ENCODE peak calls at places on chromosomes 16 and 17, in eight cellular contexts. R is fibroblast of mammary gland, T is lower lobe of right lung, L is cardiac fibroblast, V is left ventricle myocardium inferior, D is HFF-Myc, X is transverse colon, K is HL-60. H is an unnamed sample.

GRCh38 chr16:89815639-89816348 is 653 bp downstream of the FANCA start:
- DNase-seq in R (peak; percentile 8), T (no peak), L (no peak), V (no peak), D (no peak), X (no peak), K (no peak), H (no peak)

GRCh38 chr17:16449121-16449570 is 33.8 kb downstream of the TRPV2 start:
- DNase-seq in R (peak; percentile 81), T (no peak), L (peak; percentile 56), V (no peak), D (no peak), X (no peak), K (no peak), H (no peak)

GRCh38 chr17:12007466-12007865 is 10.2 kb upstream of the ZNF18 start:
- DNase-seq in R (no peak), T (no peak), L (no peak), V (no peak), D (no peak), X (no peak), K (no peak), H (no peak)

GRCh38 chr16:85171809-85172464 is 59.7 kb upstream of the CIBAR2 start:
- DNase-seq in R (no peak), T (peak; percentile 46), L (peak; percentile 9), V (no peak), D (no peak), X (no peak), K (no peak), H (no peak)

GRCh38 chr16:14071576-14072271 is 605 bp downstream of the MRTFB start:
- DNase-seq in R (no peak), T (no peak), L (peak; percentile 15), V (no peak), D (no peak), X (no peak), K (peak; percentile 1), H (peak; percentile 65)

GRCh38 chr16:67666538-67667433 is at the start of the genes C16orf86 and ENKD1:
- DNase-seq in R (peak; percentile 64), T (peak; percentile 92), L (peak; percentile 69), V (peak; percentile 89), D (no peak), X (peak; percentile 88), K (peak; percentile 65), H (peak; percentile 95)

GRCh38 chr16:66926171-66926570 is 836 bp upstream of the RRAD start:
- DNase-seq in R (no peak), T (no peak), L (no peak), V (peak; percentile 74), D (no peak), X (no peak), K (no peak), H (peak; percentile 82)

GRCh38 chr17:18041776-18042175 is 2.6 kb downstream of the GID4 start:
- DNase-seq in R (peak; percentile 85), T (no peak), L (peak; percentile 72), V (no peak), D (no peak), X (no peak), K (peak; percentile 21), H (no peak)

GRCh38 chr16:87757841-87758426 is 7.9 kb downstream of the KLHDC4 start:
- DNase-seq in R (peak; percentile 54), T (no peak), L (peak; percentile 52), V (no peak), D (no peak), X (no peak), K (no peak), H (no peak)

GRCh38 chr17:82023447-82024241 is 539 bp downstream of the LRRC45 start:
- DNase-seq in R (no peak), T (no peak), L (no peak), V (no peak), D (no peak), X (peak; percentile 34), K (peak; percentile 73), H (no peak)

GRCh38 chr17:59842901-59843652 is 49.7 kb downstream of the TUBD1 start:
- DNase-seq in R (peak; percentile 94), T (peak; percentile 56), L (peak; percentile 99), V (no peak), D (peak; percentile 89), X (peak; percentile 76), K (no peak), H (peak; percentile 86)

GRCh38 chr16:30761427-30761927 is 385 bp downstream of the CFAP119 start:
- DNase-seq in R (no peak), T (no peak), L (peak; percentile 24), V (peak; percentile 18), D (no peak), X (peak; percentile 43), K (no peak), H (peak; percentile 67)

GRCh38 chr17:52495646-52496045 is 337.1 kb upstream of the CA10 start:
- DNase-seq in R (no peak), T (no peak), L (no peak), V (no peak), D (no peak), X (no peak), K (no peak), H (peak; percentile 61)

GRCh38 chr17:59451706-59452105 is 113.7 kb upstream of the DHX40 start:
- DNase-seq in R (peak; percentile 94), T (no peak), L (peak; percentile 83), V (no peak), D (no peak), X (no peak), K (no peak), H (no peak)

GRCh38 chr17:56733833-56734232 is 99.9 kb downstream of the C17orf67 start:
- DNase-seq in R (no peak), T (no peak), L (no peak), V (no peak), D (no peak), X (no peak), K (no peak), H (no peak)

GRCh38 chr16:6541262-6541661 is 791.4 kb upstream of the RBFOX1 start:
- DNase-seq in R (no peak), T (no peak), L (no peak), V (no peak), D (no peak), X (no peak), K (no peak), H (no peak)

DNA sequence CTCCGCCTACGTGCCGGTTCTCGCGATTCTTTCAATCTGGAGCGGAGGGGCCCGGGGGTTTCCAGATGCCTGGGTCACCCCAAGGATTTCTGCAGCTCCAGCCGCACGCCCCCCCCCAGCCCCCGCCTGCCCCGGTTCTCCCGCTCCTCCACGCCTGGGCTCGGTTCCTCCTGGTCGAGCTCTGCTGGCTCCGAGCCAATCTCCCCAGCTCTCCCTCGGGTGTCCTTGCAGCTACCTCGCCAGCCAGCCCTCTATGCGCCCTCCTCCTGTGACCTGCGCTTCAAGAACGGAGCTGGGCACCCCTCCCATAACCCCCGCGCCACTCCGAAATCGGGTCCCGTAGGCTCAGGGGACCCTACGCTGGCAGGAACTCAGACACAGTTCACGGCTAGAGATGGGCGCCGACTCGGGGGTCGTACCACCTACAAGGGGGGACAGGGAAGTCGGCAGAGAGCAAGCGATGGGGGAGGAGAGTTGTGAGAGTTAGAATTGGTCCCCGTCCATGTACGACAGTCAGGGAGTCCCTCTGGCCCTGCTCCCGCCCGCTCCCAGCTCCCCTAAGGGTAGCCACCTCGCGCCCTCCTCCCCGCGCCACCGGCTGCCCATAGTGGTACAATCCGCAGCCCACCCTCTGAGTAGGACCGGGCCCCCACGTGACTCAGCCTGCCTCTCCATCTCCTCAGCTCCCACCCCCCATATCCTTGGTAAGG is 956 bp downstream of the FGF11 start:
- DNase-seq in R (no peak), T (peak; percentile 72), L (peak; percentile 12), V (peak; percentile 71), D (no peak), X (peak; percentile 67), K (peak; percentile 46), H (peak; percentile 87)
- H3K4me3 ChIP-seq in R (peak overlapping the region; percentile 13), T (peak overlapping the region; percentile 43), L (peak overlapping the region; percentile 50), V (peak overlapping the region; percentile 69), D (peak overlapping the region; percentile 31), X (peak overlapping the region; percentile 28), K (peak overlapping the region; percentile 16), H (no peak overlapping the region)

GRCh38 chr16:49161191-49161590 is 120.4 kb downstream of the CBLN1 start:
- DNase-seq in R (no peak), T (no peak), L (no peak), V (no peak), D (no peak), X (no peak), K (no peak), H (no peak)
- H3K4me3 ChIP-seq in R (no peak overlapping the region), T (no peak overlapping the region), L (no peak overlapping the region), V (no peak overlapping the region), D (no peak overlapping the region), X (no peak overlapping the region), K (no peak overlapping the region), H (no peak overlapping the region)

GRCh38 chr17:1486802-1487695 is 5.4 kb downstream of the MYO1C start:
- DNase-seq in R (peak; percentile 53), T (peak; percentile 90), L (peak; percentile 66), V (peak; percentile 78), D (no peak), X (peak; percentile 95), K (no peak), H (peak; percentile 93)

GRCh38 chr17:1490643-1491405 is 1.7 kb downstream of the MYO1C start:
- DNase-seq in R (peak; percentile 48), T (peak; percentile 86), L (peak; percentile 40), V (peak; percentile 83), D (no peak), X (peak; percentile 84), K (no peak), H (peak; percentile 93)

GRCh38 chr17:1487939-1488825 is 4.3 kb downstream of the MYO1C start:
- DNase-seq in R (peak; percentile 72), T (peak; percentile 88), L (peak; percentile 84), V (peak; percentile 90), D (no peak), X (peak; percentile 90), K (no peak), H (peak; percentile 98)

GRCh38 chr17:1491406-1492248 is 859 bp downstream of the MYO1C start:
- DNase-seq in R (no peak), T (peak; percentile 78), L (peak; percentile 35), V (peak; percentile 79), D (no peak), X (peak; percentile 84), K (no peak), H (peak; percentile 76)

DNA sequence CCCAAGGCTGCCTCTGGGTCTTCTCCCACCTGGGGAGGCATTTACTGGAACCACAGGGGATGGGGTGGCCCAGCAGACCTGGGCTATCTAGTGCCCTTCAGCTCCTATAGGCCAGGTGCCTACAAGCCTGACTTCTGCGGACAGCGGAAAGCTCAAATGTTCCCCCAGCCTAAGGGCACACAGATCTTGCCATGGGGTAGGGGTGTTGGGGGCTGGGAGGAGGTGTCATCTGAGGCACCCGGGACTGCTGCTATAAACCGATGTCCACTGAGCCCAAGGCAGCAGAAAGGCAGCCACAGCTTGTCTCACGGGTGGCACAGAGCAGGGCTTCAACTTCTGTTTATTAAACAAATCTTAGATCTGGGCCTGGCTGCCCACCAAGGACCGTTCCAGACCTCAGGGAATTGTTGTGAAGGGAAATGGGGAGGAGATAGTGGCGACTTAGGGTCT is 3.6 kb downstream of the MYO1C start:
- DNase-seq in R (no peak), T (no peak), L (no peak), V (no peak), D (no peak), X (no peak), K (no peak), H (peak; percentile 67)
- H3K4me3 ChIP-seq in R (no peak overlapping the region), T (peak overlapping the region; percentile 61), L (peak overlapping the region; percentile 48), V (peak overlapping the region; percentile 84), D (peak overlapping the region; percentile 34), X (peak overlapping the region; percentile 52), K (no peak overlapping the region), H (no peak overlapping the region)

DNA sequence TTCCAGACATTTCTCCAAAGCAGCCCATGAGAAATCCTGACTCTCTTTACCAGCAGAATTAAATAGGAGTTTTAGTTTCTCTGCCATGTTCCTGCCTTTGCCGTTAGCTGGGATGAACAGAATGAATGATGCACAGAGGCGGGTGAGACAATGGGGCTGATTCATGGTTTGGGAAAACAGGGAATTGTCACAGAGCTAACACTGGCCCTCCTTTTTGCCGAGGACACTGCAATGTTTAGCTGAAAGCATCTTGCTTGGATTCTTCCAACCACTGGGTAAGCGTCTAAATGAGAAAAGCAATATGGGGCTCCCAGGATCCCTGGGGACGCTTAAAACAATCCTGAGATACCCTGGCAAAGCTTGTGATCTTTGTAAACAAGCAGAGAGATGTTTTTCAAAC is 12.8 kb upstream of the PAFAH1B1 start:
- DNase-seq in R (no peak), T (no peak), L (peak; percentile 25), V (no peak), D (no peak), X (no peak), K (no peak), H (no peak)
- H3K4me3 ChIP-seq in R (no peak overlapping the region), T (no peak overlapping the region), L (no peak overlapping the region), V (no peak overlapping the region), D (no peak overlapping the region), X (no peak overlapping the region), K (no peak overlapping the region), H (no peak overlapping the region)